ENCODE peak calls at places on chromosomes 11 and 22, in seven cellular contexts. A is NCI-H1417; Q is stimulated activated CD8-positive, alpha-beta memory T cell treated with anti-CD3 and anti-CD28 coated beads, Interleukin-15, amount 100 ng/mL, for 1 hour; J is midbrain; Z is AG09319; N is ascending aorta; D is SW 1271. B is an unnamed sample.

GRCh38 chr11:6637871-6638270 is 17.7 kb downstream of the DCHS1 start:
- DNase-seq in A (no peak), Q (no peak), J (no peak), Z (peak; percentile 76), N (no peak), D (no peak), B (no peak)

GRCh38 chr11:16012125-16012751 is 344.1 kb downstream of the SOX6 start:
- DNase-seq in A (no peak), Q (no peak), J (no peak), Z (no peak), N (no peak), D (no peak), B (no peak)

GRCh38 chr11:5380740-5381342 is 2.8 kb upstream of the OR51M1 start:
- DNase-seq in A (peak; percentile 66), Q (no peak), J (peak; percentile 48), Z (no peak), N (no peak), D (peak; percentile 71), B (no peak)

GRCh38 chr11:554824-555499 is 5.6 kb downstream of the LMNTD2 start:
- DNase-seq in A (peak; percentile 91), Q (no peak), J (no peak), Z (no peak), N (no peak), D (peak; percentile 51), B (no peak)

GRCh38 chr22:29231971-29232959 is 26.6 kb downstream of the EMID1 start:
- DNase-seq in A (no peak), Q (no peak), J (no peak), Z (no peak), N (peak; percentile 70), D (no peak), B (no peak)

GRCh38 chr11:63573881-63574855 is 11.0 kb upstream of the PLAAT2 start:
- DNase-seq in A (peak; percentile 16), Q (no peak), J (peak; percentile 49), Z (peak; percentile 48), N (no peak), D (no peak), B (no peak)

GRCh38 chr22:38187413-38188212 is 6.0 kb upstream of the PLA2G6 start:
- DNase-seq in A (peak; percentile 15), Q (no peak), J (no peak), Z (no peak), N (no peak), D (no peak), B (no peak)

GRCh38 chr11:1879941-1880720 is 11.6 kb downstream of the PRR33 start:
- DNase-seq in A (no peak), Q (no peak), J (no peak), Z (no peak), N (peak; percentile 87), D (no peak), B (no peak)

GRCh38 chr11:129590030-129590752 is 214.5 kb downstream of the BARX2 start:
- DNase-seq in A (no peak), Q (no peak), J (no peak), Z (no peak), N (no peak), D (no peak), B (no peak)

GRCh38 chr11:97143463-97143862 is 753.6 kb downstream of the JRKL start:
- DNase-seq in A (no peak), Q (no peak), J (no peak), Z (no peak), N (no peak), D (no peak), B (no peak)

GRCh38 chr11:123164732-123165450 is 30.2 kb downstream of the CLMP start:
- DNase-seq in A (no peak), Q (no peak), J (no peak), Z (no peak), N (no peak), D (no peak), B (no peak)

GRCh38 chr22:31926969-31927368 is 17.4 kb upstream of the YWHAH start:
- DNase-seq in A (peak; percentile 59), Q (no peak), J (peak; percentile 27), Z (no peak), N (no peak), D (no peak), B (no peak)

GRCh38 chr11:2580444-2581050 is 119.2 kb downstream of the KCNQ1OT1 start:
- DNase-seq in A (no peak), Q (no peak), J (no peak), Z (no peak), N (peak; percentile 51), D (no peak), B (no peak)

GRCh38 chr11:6545917-6546605 is 49.0 kb downstream of the DNHD1 start:
- DNase-seq in A (no peak), Q (no peak), J (no peak), Z (no peak), N (no peak), D (no peak), B (no peak)

GRCh38 chr11:20671856-20672546 is 2.6 kb downstream of the NELL1 start:
- DNase-seq in A (peak; percentile 84), Q (no peak), J (no peak), Z (no peak), N (no peak), D (peak; percentile 21), B (no peak)

GRCh38 chr11:73818838-73819237 is 31.2 kb downstream of the MRPL48 start:
- DNase-seq in A (no peak), Q (no peak), J (no peak), Z (no peak), N (no peak), D (peak; percentile 31), B (no peak)

GRCh38 chr11:121241300-121242176 is 51.0 kb upstream of the SC5D start:
- DNase-seq in A (no peak), Q (no peak), J (no peak), Z (no peak), N (no peak), D (no peak), B (no peak)

GRCh38 chr11:100731471-100731870 is 44.4 kb downstream of the ARHGAP42 start:
- DNase-seq in A (no peak), Q (no peak), J (no peak), Z (no peak), N (no peak), D (no peak), B (no peak)